ENCODE peak calls at places on chromosomes 1 and 21, in seven cellular contexts. One of them, this sample, is unnamed.

GRCh38 chr1:204345941-204346678 is 13.6 kb downstream of the PLEKHA6 start:
- DNase-seq in tibial nerve: no peak
- DNase-seq in sigmoid colon: no peak
- DNase-seq in A549: no peak
- DNase-seq in K562: no peak
- DNase-seq in ovary: no peak
- DNase-seq in transverse colon: no peak
- DNase-seq in this sample: no peak

GRCh38 chr1:201884472-201884871 is 4.2 kb upstream of the SHISA4 start:
- DNase-seq in tibial nerve: no peak
- DNase-seq in sigmoid colon: no peak
- DNase-seq in A549: no peak
- DNase-seq in K562: peak; percentile 28
- DNase-seq in ovary: no peak
- DNase-seq in transverse colon: no peak
- DNase-seq in this sample: no peak

GRCh38 chr1:192730206-192730605 is 78.6 kb upstream of the RGS2 start:
- DNase-seq in tibial nerve: no peak
- DNase-seq in sigmoid colon: no peak
- DNase-seq in A549: no peak
- DNase-seq in K562: no peak
- DNase-seq in ovary: no peak
- DNase-seq in transverse colon: no peak
- DNase-seq in this sample: no peak

GRCh38 chr1:8986814-8987190 is 39.4 kb downstream of the SLC2A7 start:
- DNase-seq in tibial nerve: no peak
- DNase-seq in sigmoid colon: no peak
- DNase-seq in A549: no peak
- DNase-seq in K562: no peak
- DNase-seq in ovary: no peak
- DNase-seq in transverse colon: no peak
- DNase-seq in this sample: no peak

GRCh38 chr1:113303252-113303651 is 87.1 kb upstream of the MAGI3 start:
- DNase-seq in tibial nerve: no peak
- DNase-seq in sigmoid colon: no peak
- DNase-seq in A549: no peak
- DNase-seq in K562: peak; percentile 47
- DNase-seq in ovary: no peak
- DNase-seq in transverse colon: no peak
- DNase-seq in this sample: no peak

GRCh38 chr1:184950209-184950608 is 24.1 kb downstream of the NIBAN1 start:
- DNase-seq in tibial nerve: no peak
- DNase-seq in sigmoid colon: no peak
- DNase-seq in A549: no peak
- DNase-seq in K562: no peak
- DNase-seq in ovary: no peak
- DNase-seq in transverse colon: no peak
- DNase-seq in this sample: no peak

GRCh38 chr1:66951513-66951912 is 26.7 kb downstream of the MIER1 start:
- DNase-seq in tibial nerve: no peak
- DNase-seq in sigmoid colon: no peak
- DNase-seq in A549: no peak
- DNase-seq in K562: no peak
- DNase-seq in ovary: no peak
- DNase-seq in transverse colon: no peak
- DNase-seq in this sample: no peak

GRCh38 chr1:100941098-100941527 is 45.2 kb downstream of the SLC30A7 start:
- DNase-seq in tibial nerve: no peak
- DNase-seq in sigmoid colon: no peak
- DNase-seq in A549: no peak
- DNase-seq in K562: no peak
- DNase-seq in ovary: no peak
- DNase-seq in transverse colon: no peak
- DNase-seq in this sample: no peak

GRCh38 chr1:9245230-9245619 is 10.7 kb downstream of the H6PD start:
- DNase-seq in tibial nerve: no peak
- DNase-seq in sigmoid colon: no peak
- DNase-seq in A549: no peak
- DNase-seq in K562: no peak
- DNase-seq in ovary: peak; percentile 44
- DNase-seq in transverse colon: no peak
- DNase-seq in this sample: no peak

GRCh38 chr21:15005391-15005790 is 59.4 kb downstream of the NRIP1 start:
- DNase-seq in tibial nerve: no peak
- DNase-seq in sigmoid colon: no peak
- DNase-seq in A549: no peak
- DNase-seq in K562: no peak
- DNase-seq in ovary: peak; percentile 69
- DNase-seq in transverse colon: no peak
- DNase-seq in this sample: no peak

GRCh38 chr1:53552146-53552940 is 93.1 kb downstream of the DMRTB1 start:
- DNase-seq in tibial nerve: peak; percentile 4
- DNase-seq in sigmoid colon: peak; percentile 47
- DNase-seq in A549: no peak
- DNase-seq in K562: no peak
- DNase-seq in ovary: peak; percentile 13
- DNase-seq in transverse colon: no peak
- DNase-seq in this sample: no peak

GRCh38 chr1:39282537-39283216 is 78.2 kb downstream of the MACF1 start:
- DNase-seq in tibial nerve: no peak
- DNase-seq in sigmoid colon: peak; percentile 72
- DNase-seq in A549: no peak
- DNase-seq in K562: no peak
- DNase-seq in ovary: no peak
- DNase-seq in transverse colon: no peak
- DNase-seq in this sample: no peak

GRCh38 chr1:29517251-29518080 is 281.1 kb downstream of the PTPRU start:
- DNase-seq in tibial nerve: no peak
- DNase-seq in sigmoid colon: peak; percentile 46
- DNase-seq in A549: no peak
- DNase-seq in K562: no peak
- DNase-seq in ovary: no peak
- DNase-seq in transverse colon: no peak
- DNase-seq in this sample: peak; percentile 17

GRCh38 chr1:168676861-168677260 is 52.1 kb downstream of the DPT start:
- DNase-seq in tibial nerve: no peak
- DNase-seq in sigmoid colon: no peak
- DNase-seq in A549: no peak
- DNase-seq in K562: no peak
- DNase-seq in ovary: no peak
- DNase-seq in transverse colon: no peak
- DNase-seq in this sample: no peak
- TF ChIP-seq POLR2A in tibial nerve: no peak
- TF ChIP-seq POLR2A in sigmoid colon: no peak
- TF ChIP-seq POLR2A in A549: no peak
- TF ChIP-seq POLR2A in K562: no peak
- TF ChIP-seq POLR2A in ovary: no peak
- TF ChIP-seq POLR2A in transverse colon: no peak
- TF ChIP-seq POLR2A in this sample: no peak

DNA sequence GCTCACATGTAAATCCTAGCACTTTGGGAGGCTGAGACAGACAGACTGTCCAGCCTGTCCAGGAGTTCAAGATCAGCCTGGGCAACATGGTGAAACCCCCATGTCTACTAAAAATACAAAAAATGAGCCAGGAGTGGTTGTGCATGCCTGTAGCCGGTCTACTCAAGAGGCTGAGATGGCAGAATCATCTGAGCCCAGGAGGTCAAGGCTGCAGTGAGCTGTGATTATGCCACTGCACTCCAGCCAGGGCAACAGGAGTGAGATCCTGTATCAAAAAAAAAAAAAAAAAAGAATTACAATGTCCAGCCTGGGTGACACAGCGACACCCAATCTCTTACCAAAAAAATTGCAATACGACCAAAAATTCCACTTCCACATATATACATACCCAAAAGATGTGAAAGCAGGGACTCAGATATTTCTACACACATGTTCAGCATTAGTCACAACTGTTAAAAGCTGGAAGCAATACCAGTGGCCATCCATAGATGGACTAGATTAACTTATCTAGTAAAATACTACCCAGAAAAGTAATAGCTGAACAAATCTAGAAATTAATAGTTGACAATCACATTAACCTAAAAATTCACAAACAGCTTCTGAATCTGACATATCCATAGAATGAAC is 49.2 kb downstream of the ASH1L start:
- DNase-seq in tibial nerve: no peak
- DNase-seq in sigmoid colon: no peak
- DNase-seq in A549: no peak
- DNase-seq in K562: no peak
- DNase-seq in ovary: no peak
- DNase-seq in transverse colon: no peak
- DNase-seq in this sample: no peak
- TF ChIP-seq CTCF in tibial nerve: no peak
- TF ChIP-seq CTCF in sigmoid colon: no peak
- TF ChIP-seq CTCF in A549: no peak
- TF ChIP-seq CTCF in K562: no peak
- TF ChIP-seq CTCF in ovary: no peak
- TF ChIP-seq CTCF in transverse colon: no peak
- TF ChIP-seq CTCF in this sample: no peak

DNA sequence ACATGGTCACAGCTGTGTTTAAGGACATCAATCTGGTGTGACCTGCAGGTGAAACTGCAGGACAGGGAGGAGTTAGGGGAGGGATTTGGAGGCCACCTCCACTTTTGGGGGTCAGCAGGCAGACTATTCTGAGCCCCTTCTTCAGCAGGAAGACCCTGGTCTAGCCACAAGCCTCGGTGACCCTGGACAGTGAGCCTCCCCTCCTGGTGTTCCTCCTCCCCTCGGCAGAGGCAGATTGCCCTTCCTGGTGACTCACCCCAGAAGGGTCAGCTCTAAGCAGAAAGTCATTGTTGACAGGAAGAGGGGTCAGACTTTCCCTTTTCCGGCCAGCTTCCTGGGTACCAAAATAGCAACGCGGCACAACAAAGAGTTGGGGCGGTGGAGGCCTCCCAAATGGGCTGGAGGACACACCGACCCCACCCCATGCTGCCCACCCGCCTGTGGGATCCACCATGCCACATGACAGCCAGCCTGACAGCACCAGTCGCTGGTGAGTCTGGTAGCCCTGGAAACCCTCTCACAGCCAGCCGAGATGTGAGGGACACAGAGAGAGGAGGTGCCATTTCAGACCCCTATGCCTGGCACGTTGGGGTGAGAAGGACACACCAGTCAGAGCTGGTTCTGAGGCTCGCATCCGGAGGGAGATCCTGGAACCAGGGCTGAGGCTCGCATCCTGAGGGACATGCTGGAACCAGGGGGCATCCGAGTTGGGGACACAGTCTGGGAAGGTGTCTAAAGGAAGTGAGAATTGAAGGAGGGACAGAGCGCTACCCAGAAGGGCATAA is 14.7 kb upstream of the CSF1 start:
- DNase-seq in tibial nerve: no peak
- DNase-seq in sigmoid colon: no peak
- DNase-seq in A549: no peak
- DNase-seq in K562: peak; percentile 90
- DNase-seq in ovary: no peak
- DNase-seq in transverse colon: no peak
- DNase-seq in this sample: no peak
- TF ChIP-seq EP300 in tibial nerve: no peak
- TF ChIP-seq EP300 in sigmoid colon: no peak
- TF ChIP-seq EP300 in A549: no peak
- TF ChIP-seq EP300 in K562: peak; percentile 91
- TF ChIP-seq EP300 in ovary: no peak
- TF ChIP-seq EP300 in transverse colon: no peak
- TF ChIP-seq EP300 in this sample: no peak

GRCh38 chr1:33255347-33256311 is 663 bp upstream of the ZNF362 start:
- DNase-seq in tibial nerve: peak; percentile 49
- DNase-seq in sigmoid colon: peak; percentile 89
- DNase-seq in A549: peak; percentile 85
- DNase-seq in K562: no peak
- DNase-seq in ovary: peak; percentile 65
- DNase-seq in transverse colon: peak; percentile 86
- DNase-seq in this sample: peak; percentile 80

GRCh38 chr1:33256335-33256700 is at the start of gene ZNF362:
- DNase-seq in tibial nerve: no peak
- DNase-seq in sigmoid colon: no peak
- DNase-seq in A549: peak; percentile 49
- DNase-seq in K562: peak; percentile 46
- DNase-seq in ovary: peak; percentile 75
- DNase-seq in transverse colon: peak; percentile 67
- DNase-seq in this sample: peak; percentile 71

GRCh38 chr1:33257388-33257758 is 1.1 kb downstream of the ZNF362 start:
- DNase-seq in tibial nerve: no peak
- DNase-seq in sigmoid colon: no peak
- DNase-seq in A549: no peak
- DNase-seq in K562: no peak
- DNase-seq in ovary: no peak
- DNase-seq in transverse colon: no peak
- DNase-seq in this sample: no peak

GRCh38 chr1:33257759-33258712 is 1.7 kb downstream of the ZNF362 start:
- DNase-seq in tibial nerve: no peak
- DNase-seq in sigmoid colon: no peak
- DNase-seq in A549: no peak
- DNase-seq in K562: no peak
- DNase-seq in ovary: no peak
- DNase-seq in transverse colon: peak; percentile 32
- DNase-seq in this sample: peak; percentile 46

DNA sequence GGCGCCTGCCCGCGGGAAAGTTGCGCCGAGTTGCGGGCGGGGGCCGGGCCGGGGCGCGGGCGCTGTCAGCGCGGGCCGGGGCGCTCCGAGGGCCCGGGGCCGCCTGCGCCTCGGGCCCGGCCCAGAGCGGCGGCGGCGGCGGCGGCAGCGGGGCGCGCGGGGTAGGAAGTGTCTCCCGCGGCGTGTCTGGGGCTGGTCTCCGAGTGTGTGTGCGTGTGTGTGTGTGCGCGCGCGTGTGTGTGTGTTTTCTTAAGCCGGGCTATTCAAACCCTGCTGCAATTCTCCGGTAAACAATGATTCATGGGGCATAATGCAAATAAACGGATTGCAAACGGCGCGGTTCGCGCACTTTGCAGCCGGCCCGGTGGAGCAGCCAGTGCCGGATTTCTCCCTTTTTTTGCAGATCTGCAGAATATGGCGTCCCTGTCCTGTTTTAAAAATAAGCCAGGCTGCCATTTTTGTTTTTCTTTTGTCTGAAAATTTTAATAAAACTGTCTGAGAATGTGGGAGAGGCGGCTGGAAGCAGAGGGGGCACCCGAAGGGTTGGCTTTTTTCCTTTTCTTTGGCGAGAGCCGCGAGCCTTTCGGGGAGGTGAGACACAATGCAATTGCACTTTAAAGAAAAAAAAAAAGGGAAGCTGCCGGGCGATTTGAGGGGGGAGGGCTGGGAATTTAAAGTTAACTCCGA is 552 bp downstream of the ZNF362 start:
- DNase-seq in tibial nerve: no peak
- DNase-seq in sigmoid colon: no peak
- DNase-seq in A549: peak; percentile 83
- DNase-seq in K562: peak; percentile 32
- DNase-seq in ovary: peak; percentile 70
- DNase-seq in transverse colon: peak; percentile 76
- DNase-seq in this sample: peak; percentile 78
- TF ChIP-seq POLR2A in tibial nerve: no peak
- TF ChIP-seq POLR2A in sigmoid colon: no peak
- TF ChIP-seq POLR2A in A549: peak; percentile 25
- TF ChIP-seq POLR2A in K562: no peak
- TF ChIP-seq POLR2A in ovary: no peak
- TF ChIP-seq POLR2A in transverse colon: peak; percentile 52
- TF ChIP-seq POLR2A in this sample: no peak

This sample was measured in stomach.